ENCODE peak calls at places on chromosomes 16 and 17, in eight cellular contexts. H is PC-3; V is heart left ventricle; M is OCI-LY7; D is CD8-positive, alpha-beta memory T cell; S is neural progenitor cell; T is PC-9; P is pancreas. E is an unnamed sample.

GRCh38 chr17:48622857-48623256 is 3.3 kb downstream of the HOXB9 start:
- DNase-seq in D (no peak), M (no peak), H (no peak), V (no peak), P (no peak), T (no peak), S (no peak), E (no peak)

GRCh38 chr16:49589721-49590120 is 216.1 kb downstream of the C16orf78 start:
- DNase-seq in D (no peak), T (no peak), P (no peak), M (no peak), V (no peak), H (no peak), S (peak), E (no peak)

GRCh38 chr17:83194761-83195329 is 115.4 kb downstream of the METRNL start:
- DNase-seq in H (no peak), D (peak), V (no peak), T (peak), M (no peak), P (no peak), S (no peak), E (peak)

GRCh38 chr16:13634921-13635320 is 285.0 kb upstream of the ERCC4 start:
- DNase-seq in D (no peak), M (no peak), H (no peak), V (no peak), S (no peak), P (no peak), T (no peak), E (no peak)

GRCh38 chr16:85364323-85365040 is 248.6 kb upstream of the GSE1 start:
- DNase-seq in D (no peak), T (no peak), M (no peak), V (no peak), H (no peak), P (no peak), S (no peak), E (no peak)

GRCh38 chr16:70162041-70162451 is 11.5 kb upstream of the CLEC18C start:
- DNase-seq in M (no peak), S (no peak), H (peak), P (no peak), D (no peak), T (no peak), V (no peak), E (no peak)

GRCh38 chr17:36149296-36149820 is 27.1 kb downstream of the TBC1D3B start:
- DNase-seq in S (no peak), T (no peak), H (no peak), M (no peak), V (no peak), P (no peak), D (no peak), E (peak)

GRCh38 chr16:69381231-69381630 is 4.6 kb downstream of the TERF2 start:
- DNase-seq in M (no peak), T (no peak), D (no peak), H (no peak), P (no peak), V (no peak), S (no peak), E (no peak)

GRCh38 chr16:84999857-85000480 is 11.4 kb downstream of the ZDHHC7 start:
- DNase-seq in V (no peak), H (no peak), T (no peak), S (no peak), D (no peak), P (no peak), M (no peak), E (no peak)

GRCh38 chr16:79658301-79659001 is 57.9 kb upstream of the MAF start:
- DNase-seq in S (peak), H (peak), P (no peak), T (peak), V (no peak), D (no peak), M (no peak), E (no peak)

GRCh38 chr17:77208217-77208808 is 67.5 kb downstream of the SEC14L1 start:
- DNase-seq in M (no peak), V (peak), H (no peak), P (peak), T (no peak), D (no peak), S (peak), E (no peak)

GRCh38 chr17:78395186-78395585 is 16.7 kb downstream of the PGS1 start:
- DNase-seq in S (no peak), H (no peak), D (no peak), V (no peak), M (no peak), P (no peak), T (no peak), E (no peak)

GRCh38 chr16:49049191-49049590 is 232.4 kb downstream of the CBLN1 start:
- DNase-seq in V (no peak), H (no peak), T (no peak), P (no peak), M (no peak), S (no peak), D (no peak), E (no peak)

GRCh38 chr17:1724351-1724868 is at the start of gene WDR81:
- DNase-seq in D (peak), H (peak), T (peak), M (peak), V (peak), S (peak), P (peak), E (peak)

GRCh38 chr17:80095038-80095843 is 6.1 kb upstream of the GAA start:
- DNase-seq in P (no peak), S (no peak), H (no peak), M (no peak), V (no peak), D (no peak), T (no peak), E (no peak)

GRCh38 chr17:68288804-68289203 is 2.1 kb downstream of the SLC16A6 start:
- DNase-seq in S (peak), H (no peak), V (no peak), M (peak), P (no peak), T (no peak), D (no peak), E (no peak)

GRCh38 chr17:57999496-58000017 is 7.5 kb downstream of the SRSF1 start:
- DNase-seq in H (peak), V (no peak), M (peak), D (no peak), S (peak), P (no peak), T (no peak), E (no peak)

GRCh38 chr17:72603346-72604242 is 482.8 kb downstream of the SOX9 start:
- DNase-seq in D (no peak), S (no peak), T (no peak), H (no peak), M (no peak), V (no peak), P (no peak), E (no peak)

GRCh38 chr16:58859958-58860669 is 126.0 kb upstream of the GOT2 start:
- DNase-seq in V (no peak), D (no peak), T (no peak), P (no peak), H (no peak), M (no peak), S (no peak), E (no peak)

GRCh38 chr16:67975321-67976105 is 4.8 kb downstream of the DPEP3 start:
- DNase-seq in T (no peak), H (no peak), S (no peak), M (no peak), D (no peak), V (no peak), P (no peak), E (no peak)

GRCh38 chr16:25012525-25012991 is 2.6 kb downstream of the ARHGAP17 start:
- DNase-seq in M (no peak), D (no peak), V (no peak), P (no peak), H (peak), S (no peak), T (no peak), E (no peak)

GRCh38 chr17:57468932-57469775 is 212.8 kb downstream of the MSI2 start:
- DNase-seq in H (no peak), S (no peak), M (no peak), D (no peak), T (no peak), P (no peak), V (no peak), E (no peak)

GRCh38 chr17:80365983-80366382 is 49.0 kb upstream of the ENDOV start:
- DNase-seq in T (no peak), H (no peak), D (no peak), S (no peak), V (no peak), P (no peak), M (no peak), E (peak)

GRCh38 chr17:49565948-49566491 is 9.7 kb upstream of the NXPH3 start:
- DNase-seq in T (peak), S (no peak), M (no peak), P (peak), D (no peak), H (peak), V (peak), E (peak)

GRCh38 chr17:306116-306515 is 46.5 kb downstream of the RPH3AL start:
- DNase-seq in H (no peak), D (peak), S (no peak), P (no peak), T (no peak), V (no peak), M (no peak), E (peak)

GRCh38 chr17:81928497-81929252 is 1.1 kb upstream of the MAFG start:
- DNase-seq in H (peak), T (peak), V (no peak), P (no peak), S (no peak), D (no peak), M (peak), E (peak)

GRCh38 chr17:74512624-74513084 is 18.6 kb downstream of the CD300LB start:
- DNase-seq in S (no peak), M (no peak), T (no peak), P (no peak), H (peak), V (no peak), D (no peak), E (no peak)

GRCh38 chr17:79630821-79631639 is 20.2 kb upstream of the RBFOX3 start:
- DNase-seq in P (no peak), V (peak), S (no peak), D (peak), M (no peak), T (no peak), H (no peak), E (peak)

GRCh38 chr16:85235988-85236831 is 123.9 kb upstream of the CIBAR2 start:
- DNase-seq in P (no peak), V (peak), S (no peak), T (no peak), H (no peak), D (no peak), M (no peak), E (no peak)

GRCh38 chr17:38750312-38751121 is 2.0 kb upstream of the PSMB3 start:
- DNase-seq in M (peak), H (peak), V (no peak), S (peak), T (no peak), D (no peak), P (no peak), E (no peak)

GRCh38 chr17:17959520-17960361 is 12.5 kb downstream of the TOM1L2 start:
- DNase-seq in H (no peak), M (no peak), S (no peak), D (no peak), T (no peak), V (no peak), P (no peak), E (no peak)

GRCh38 chr16:57997528-57998265 is 2.8 kb downstream of the ZNF319 start:
- DNase-seq in D (peak), P (no peak), T (no peak), M (no peak), V (no peak), H (no peak), S (no peak), E (no peak)

GRCh38 chr16:7967986-7968509 is 622.3 kb downstream of the TMEM114 start:
- DNase-seq in M (no peak), V (no peak), H (no peak), P (no peak), S (no peak), T (no peak), D (no peak), E (no peak)

GRCh38 chr16:30084816-30085159 is 6.9 kb downstream of the TBX6 start:
- DNase-seq in V (no peak), T (no peak), H (no peak), M (no peak), S (no peak), P (no peak), D (no peak), E (peak)

GRCh38 chr16:2858245-2859025 is 465 bp upstream of the PRSS22 start:
- DNase-seq in M (no peak), H (peak), V (no peak), P (peak), T (peak), S (no peak), D (no peak), E (no peak)

GRCh38 chr17:59424331-59424730 is 92.9 kb downstream of the YPEL2 start:
- DNase-seq in P (no peak), D (no peak), M (no peak), T (no peak), H (no peak), S (no peak), V (no peak), E (no peak)
- H3K27ac ChIP-seq in P (no peak), D (no peak), M (no peak), T (peak), H (no peak), S (no peak), V (peak), E (peak)

GRCh38 chr17:63132509-63132911 is 166.5 kb downstream of the TANC2 start:
- DNase-seq in P (no peak), M (no peak), S (no peak), T (no peak), H (no peak), V (no peak), D (no peak), E (no peak)
- H3K27ac ChIP-seq in P (no peak), M (no peak), S (no peak), T (no peak), H (no peak), V (no peak), D (no peak), E (no peak)

GRCh38 chr16:73873643-73874042 is 423.0 kb upstream of the PSMD7 start:
- DNase-seq in D (no peak), T (no peak), V (no peak), P (no peak), M (no peak), H (no peak), S (no peak), E (no peak)

GRCh38 chr16:73872856-73873255 is 423.8 kb upstream of the PSMD7 start:
- DNase-seq in T (no peak), P (no peak), H (no peak), V (no peak), M (no peak), S (no peak), D (no peak), E (no peak)

DNA sequence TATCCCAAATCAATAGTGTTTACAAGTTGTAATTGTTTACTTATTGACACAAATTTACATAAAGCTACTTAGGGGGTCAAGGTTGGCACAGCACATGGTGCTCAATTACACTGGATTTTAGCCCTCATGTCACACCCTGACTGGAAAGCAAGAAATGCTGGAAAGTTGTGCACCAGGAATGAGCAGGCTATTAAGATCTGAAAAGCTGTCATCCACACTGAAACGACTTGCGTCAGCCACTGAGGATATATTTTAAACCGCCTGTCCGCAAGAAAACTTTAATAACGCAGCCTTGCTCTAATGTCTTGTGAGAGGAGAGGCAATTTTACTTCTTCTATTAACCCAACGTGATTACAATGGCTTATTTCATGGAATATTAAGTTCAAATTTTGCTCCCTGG is 425.5 kb upstream of the PSMD7 start:
- DNase-seq in M (no peak), T (no peak), V (no peak), H (no peak), S (no peak), D (no peak), P (no peak), E (no peak)
- H3K27ac ChIP-seq in M (no peak), T (no peak), V (no peak), H (no peak), S (no peak), D (no peak), P (no peak), E (no peak)

DNA sequence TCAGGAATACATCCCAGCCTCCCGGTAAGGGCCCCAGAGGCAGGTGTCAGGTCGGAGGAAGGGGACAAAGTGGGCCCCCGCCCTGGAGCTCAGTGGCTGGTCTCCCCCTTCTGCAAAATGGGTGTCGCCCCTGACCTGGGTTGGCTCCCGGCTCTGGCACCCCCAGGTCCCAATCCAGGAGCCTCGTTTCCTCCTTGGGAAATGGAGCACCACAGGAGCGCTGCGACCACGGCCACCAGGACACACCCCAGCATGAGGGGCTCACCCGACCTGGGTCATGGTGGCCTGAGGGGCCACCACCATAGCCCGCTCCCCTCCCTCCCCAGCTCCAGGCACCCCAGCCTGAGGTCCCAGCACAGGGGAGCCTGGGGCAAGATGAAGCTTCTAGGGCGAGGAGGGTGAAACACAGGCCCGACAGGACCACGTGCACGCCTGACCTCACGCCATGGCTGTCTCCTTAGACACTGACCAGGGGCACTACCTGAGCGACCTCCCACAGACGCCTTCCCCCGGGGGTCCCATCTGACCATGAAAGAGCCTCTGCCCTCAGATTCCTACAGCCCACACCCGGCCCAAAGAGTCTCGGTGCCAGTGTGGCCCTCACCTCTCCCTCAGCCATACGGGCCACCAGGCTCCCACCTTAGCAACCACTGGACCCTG is 11.8 kb downstream of the BCAR1 start:
- DNase-seq in D (no peak), V (no peak), P (no peak), H (no peak), S (no peak), T (no peak), M (no peak), E (no peak)
- H3K27ac ChIP-seq in D (no peak), V (peak), P (peak), H (no peak), S (no peak), T (no peak), M (no peak), E (peak)

DNA sequence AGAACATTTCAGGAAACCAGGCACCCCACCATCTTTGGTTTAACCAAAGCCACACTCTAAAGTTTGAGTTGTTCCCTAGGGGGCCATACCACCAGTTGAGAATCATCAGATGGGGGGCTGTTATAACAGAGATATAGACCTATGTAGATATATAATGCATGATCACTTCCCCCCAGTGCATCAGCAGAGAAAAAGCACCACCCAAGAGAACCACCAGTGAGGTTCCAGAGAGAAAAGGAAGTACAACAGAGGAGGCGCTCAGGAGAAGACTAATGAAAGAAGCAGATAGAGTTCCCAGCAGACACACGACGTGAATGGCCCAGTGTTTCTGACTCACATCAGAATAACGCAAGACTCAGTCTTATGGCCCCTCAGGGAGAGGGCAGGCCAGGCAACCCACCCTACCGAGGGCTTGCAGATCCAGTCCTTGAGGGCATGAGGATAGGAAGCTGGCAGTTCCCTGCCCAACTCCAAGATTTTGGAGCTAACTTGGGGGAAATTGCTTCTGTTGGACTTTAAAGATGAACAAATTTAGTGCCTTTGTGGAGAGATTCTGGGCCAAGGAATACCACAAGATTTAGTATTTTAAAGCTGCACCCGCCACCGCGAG is 53.3 kb downstream of the AIPL1 start:
- DNase-seq in T (no peak), V (no peak), P (no peak), S (no peak), M (no peak), D (no peak), H (no peak), E (no peak)
- H3K27ac ChIP-seq in T (no peak), V (no peak), P (no peak), S (no peak), M (no peak), D (no peak), H (peak), E (no peak)